ENCODE peak calls at places on chromosomes 13 and 19, in nine cellular contexts. D is activated CD4-positive, alpha-beta T cell treated with anti-CD3 and anti-CD28 coated beads for 4 hours; N is thoracic aorta; Q is NCI-H446 treated with DMSO at 0.1 percent for 48 hours; P is GM03348; A is neural crest cell; G is DMS79 treated with DMSO at 0.1 percent for 48 hours; L is fibroblast of the conjunctiva; S is IMR-90. J is an unnamed sample.

GRCh38 chr13:75404721-75405120 is 77.2 kb downstream of the TBC1D4 start:
- DNase-seq in D (no peak), N (no peak), Q (no peak), P (no peak), A (no peak), G (no peak), L (no peak), S (no peak), J (no peak)

GRCh38 chr13:44368599-44369368 is 4.8 kb upstream of the SERP2 start:
- DNase-seq in D (no peak), N (no peak), Q (no peak), P (no peak), A (no peak), G (no peak), L (no peak), S (no peak), J (no peak)

GRCh38 chr13:29411493-29411892 is 184.0 kb downstream of the SLC7A1 start:
- DNase-seq in D (no peak), N (no peak), Q (no peak), P (no peak), A (no peak), G (no peak), L (no peak), S (no peak), J (no peak)

GRCh38 chr13:26024558-26024957 is 27.3 kb downstream of the SHISA2 start:
- DNase-seq in D (no peak), N (no peak), Q (no peak), P (no peak), A (no peak), G (peak; percentile 29), L (no peak), S (no peak), J (no peak)

GRCh38 chr19:7480222-7480974 is 8.4 kb downstream of the PEX11G start:
- DNase-seq in D (no peak), N (no peak), Q (no peak), P (no peak), A (no peak), G (no peak), L (no peak), S (no peak), J (no peak)

GRCh38 chr13:27971236-27971645 is 2.1 kb upstream of the CDX2 start:
- DNase-seq in D (no peak), N (no peak), Q (no peak), P (no peak), A (no peak), G (no peak), L (no peak), S (no peak), J (no peak)

GRCh38 chr19:6340493-6341201 is 7.2 kb upstream of the ACER1 start:
- DNase-seq in D (no peak), N (no peak), Q (no peak), P (no peak), A (no peak), G (no peak), L (no peak), S (no peak), J (no peak)

GRCh38 chr19:756232-756631 is 5.3 kb downstream of the MISP start:
- DNase-seq in D (no peak), N (no peak), Q (peak; percentile 29), P (peak; percentile 31), A (no peak), G (no peak), L (no peak), S (peak; percentile 49), J (no peak)

GRCh38 chr13:64054306-64054705 is 2638.7 kb upstream of the PCDH20 start:
- DNase-seq in D (no peak), N (no peak), Q (no peak), P (no peak), A (no peak), G (no peak), L (no peak), S (no peak), J (no peak)

GRCh38 chr19:32652893-32653625 is 21.9 kb downstream of the ANKRD27 start:
- DNase-seq in D (no peak), N (no peak), Q (no peak), P (no peak), A (no peak), G (peak; percentile 86), L (no peak), S (peak; percentile 81), J (peak; percentile 65)

GRCh38 chr13:26601669-26602068 is 44.2 kb downstream of the WASF3 start:
- DNase-seq in D (no peak), N (no peak), Q (no peak), P (peak; percentile 56), A (no peak), G (no peak), L (no peak), S (peak; percentile 59), J (no peak)

GRCh38 chr19:45798995-45799517 is 6.4 kb upstream of the DMWD start:
- DNase-seq in D (peak; percentile 36), N (no peak), Q (no peak), P (peak; percentile 90), A (peak; percentile 71), G (peak; percentile 86), L (peak; percentile 39), S (peak; percentile 83), J (peak; percentile 61)

GRCh38 chr13:21420706-21421105 is 38.4 kb downstream of the ZDHHC20 start:
- DNase-seq in D (no peak), N (no peak), Q (no peak), P (peak; percentile 10), A (no peak), G (no peak), L (no peak), S (peak; percentile 58), J (no peak)